ENCODE peak calls at places on chromosome 10, in seven cellular contexts. V, U, Z, A, F, H and M are unnamed samples.

GRCh38 chr10:79127151-79127961 is 58.6 kb downstream of the ZMIZ1 start:
- DNase-seq in V (no peak), U (no peak), Z (no peak), A (no peak), F (peak; percentile 95), H (no peak), M (no peak)

GRCh38 chr10:127117125-127117524 is 79.3 kb downstream of the INSYN2A start:
- DNase-seq in V (no peak), U (no peak), Z (no peak), A (no peak), F (peak; percentile 27), H (peak; percentile 72), M (no peak)

GRCh38 chr10:30831401-30831800 is 200.3 kb downstream of the ZNF438 start:
- DNase-seq in V (no peak), U (no peak), Z (no peak), A (no peak), F (no peak), H (no peak), M (no peak)

GRCh38 chr10:132847856-132848255 is 61.9 kb upstream of the NKX6-2 start:
- DNase-seq in V (no peak), U (no peak), Z (peak; percentile 47), A (no peak), F (no peak), H (no peak), M (peak; percentile 14)

GRCh38 chr10:29199344-29199743 is 89.5 kb upstream of the LYZL1 start:
- DNase-seq in V (no peak), U (no peak), Z (no peak), A (no peak), F (no peak), H (no peak), M (no peak)

GRCh38 chr10:72298774-72299519 is 25.2 kb downstream of the DDIT4 start:
- DNase-seq in V (no peak), U (no peak), Z (no peak), A (no peak), F (no peak), H (no peak), M (no peak)

GRCh38 chr10:80542053-80542452 is 4.4 kb downstream of the SH2D4B start:
- DNase-seq in V (no peak), U (no peak), Z (no peak), A (no peak), F (no peak), H (no peak), M (no peak)

GRCh38 chr10:89611282-89611681 is 33.8 kb downstream of the PANK1 start:
- DNase-seq in V (no peak), U (no peak), Z (no peak), A (no peak), F (no peak), H (no peak), M (no peak)

GRCh38 chr10:113644185-113645120 is 19.4 kb downstream of the NRAP start:
- DNase-seq in V (no peak), U (no peak), Z (no peak), A (no peak), F (no peak), H (no peak), M (no peak)

GRCh38 chr10:16788125-16788524 is 29.1 kb downstream of the RSU1 start:
- DNase-seq in V (no peak), U (no peak), Z (peak; percentile 69), A (no peak), F (no peak), H (no peak), M (no peak)

GRCh38 chr10:43689618-43689954 is 40.9 kb upstream of the ZNF32 start:
- DNase-seq in V (no peak), U (peak; percentile 74), Z (no peak), A (no peak), F (peak; percentile 27), H (no peak), M (no peak)

GRCh38 chr10:119772347-119772746 is 46.5 kb downstream of the INPP5F start:
- DNase-seq in V (no peak), U (no peak), Z (no peak), A (no peak), F (no peak), H (no peak), M (no peak)

GRCh38 chr10:42990721-42991441 is 86.0 kb upstream of the RET start:
- DNase-seq in V (peak; percentile 23), U (peak; percentile 17), Z (peak; percentile 50), A (no peak), F (no peak), H (no peak), M (no peak)

GRCh38 chr10:102235991-102236390 is 5.3 kb downstream of the PITX3 start:
- DNase-seq in V (no peak), U (no peak), Z (no peak), A (no peak), F (no peak), H (no peak), M (no peak)

GRCh38 chr10:63208981-63209380 is 75.9 kb downstream of the NRBF2 start:
- DNase-seq in V (no peak), U (peak; percentile 11), Z (no peak), A (no peak), F (no peak), H (no peak), M (no peak)

GRCh38 chr10:60427709-60428386 is 38.2 kb upstream of the ANK3 start:
- DNase-seq in V (no peak), U (no peak), Z (no peak), A (no peak), F (no peak), H (no peak), M (no peak)

GRCh38 chr10:63268139-63268797 is 135.1 kb downstream of the NRBF2 start:
- DNase-seq in V (no peak), U (no peak), Z (no peak), A (no peak), F (no peak), H (peak; percentile 63), M (no peak)

GRCh38 chr10:72110677-72111401 is 22.5 kb upstream of the SPOCK2 start:
- DNase-seq in V (no peak), U (no peak), Z (no peak), A (no peak), F (no peak), H (no peak), M (no peak)

GRCh38 chr10:48543445-48543844 is 61.4 kb downstream of the ARHGAP22 start:
- DNase-seq in V (no peak), U (no peak), Z (no peak), A (no peak), F (no peak), H (no peak), M (no peak)

GRCh38 chr10:132915411-132915810 is 27.0 kb downstream of the CFAP46 start:
- DNase-seq in V (peak; percentile 39), U (peak; percentile 78), Z (no peak), A (no peak), F (no peak), H (peak; percentile 91), M (no peak)

GRCh38 chr10:87921934-87922688 is 58.7 kb downstream of the PTEN start:
- DNase-seq in V (no peak), U (no peak), Z (no peak), A (no peak), F (no peak), H (no peak), M (no peak)

GRCh38 chr10:118173326-118173725 is 126.6 kb upstream of the RAB11FIP2 start:
- DNase-seq in V (no peak), U (no peak), Z (no peak), A (no peak), F (no peak), H (no peak), M (no peak)

GRCh38 chr10:130377986-130378545 is 241.9 kb downstream of the GLRX3 start:
- DNase-seq in V (no peak), U (no peak), Z (no peak), A (no peak), F (no peak), H (no peak), M (no peak)

GRCh38 chr10:131577786-131578471 is 266.4 kb upstream of the TCERG1L start:
- DNase-seq in V (no peak), U (no peak), Z (peak; percentile 21), A (no peak), F (no peak), H (no peak), M (no peak)

GRCh38 chr10:116620423-116621400 is at the start of gene PNLIPRP2:
- DNase-seq in V (no peak), U (no peak), Z (no peak), A (no peak), F (no peak), H (no peak), M (no peak)